ENCODE peak calls at places on chromosomes 5 and 9, in four cellular contexts. F is Right ventricle myocardium inferior, U is endodermal cell, R is GM23248. G is an unnamed sample.
A peak's percentile ranks its signal among the peaks of the same experiment; 100 is the strongest.

GRCh38 chr9:127779136-127779981 is 893 bp upstream of the SH2D3C start:
- DNase-seq in F (no peak), U (peak; percentile 57), R (peak; percentile 35), G (peak; percentile 41)

GRCh38 chr5:180618830-180619562 is 27.7 kb upstream of the SCGB3A1 start:
- DNase-seq in F (no peak), U (peak; percentile 91), R (peak; percentile 64), G (no peak)

GRCh38 chr9:34574632-34575031 is 14.9 kb downstream of the CNTFR start:
- DNase-seq in F (no peak), U (no peak), R (no peak), G (no peak)

GRCh38 chr5:56760723-56761122 is 54.6 kb upstream of the MAP3K1 start:
- DNase-seq in F (no peak), U (no peak), R (no peak), G (no peak)

GRCh38 chr5:142143878-142144277 is 35.3 kb downstream of the NDFIP1 start:
- DNase-seq in F (no peak), U (no peak), R (peak; percentile 72), G (no peak)

GRCh38 chr5:62111428-62111827 is 194.6 kb upstream of the KIF2A start:
- DNase-seq in F (no peak), U (no peak), R (peak; percentile 31), G (no peak)

GRCh38 chr9:97987490-97987889 is 4.3 kb downstream of the ANP32B start:
- DNase-seq in F (no peak), U (no peak), R (no peak), G (no peak)

GRCh38 chr9:31119882-31120481 is 1264.5 kb upstream of the ACO1 start:
- DNase-seq in F (no peak), U (peak; percentile 58), R (peak; percentile 49), G (peak; percentile 21)

GRCh38 chr5:75052461-75053285 is at the start of gene GCNT4:
- DNase-seq in F (peak; percentile 67), U (peak; percentile 81), R (peak; percentile 77), G (peak; percentile 39)

GRCh38 chr9:104091028-104091590 is 3.0 kb upstream of the SMC2 start:
- DNase-seq in F (no peak), U (no peak), R (no peak), G (no peak)

GRCh38 chr5:9063615-9064245 is 482.1 kb downstream of the SEMA5A start:
- DNase-seq in F (no peak), U (no peak), R (peak; percentile 71), G (no peak)

GRCh38 chr5:30804739-30805313 is 388.7 kb upstream of the CDH6 start:
- DNase-seq in F (peak; percentile 53), U (peak; percentile 43), R (peak; percentile 10), G (no peak)

GRCh38 chr9:9612270-9612669 is 1000.5 kb downstream of the PTPRD start:
- DNase-seq in F (no peak), U (no peak), R (no peak), G (no peak)

GRCh38 chr9:135976944-135977343 is 15.8 kb upstream of the UBAC1 start:
- DNase-seq in F (no peak), U (no peak), R (no peak), G (no peak)

GRCh38 chr5:178642351-178642909 is 15.6 kb upstream of the CLK4 start:
- DNase-seq in F (no peak), U (no peak), R (peak; percentile 88), G (no peak)

GRCh38 chr9:134343637-134344036 is 17.4 kb downstream of the RXRA start:
- DNase-seq in F (peak; percentile 87), U (no peak), R (no peak), G (no peak)

GRCh38 chr5:127343313-127343712 is 52.7 kb downstream of the MEGF10 start:
- DNase-seq in F (no peak), U (no peak), R (no peak), G (no peak)

GRCh38 chr5:59317023-59317771 is 576.3 kb downstream of the PDE4D start:
- DNase-seq in F (no peak), U (no peak), R (peak; percentile 10), G (no peak)

GRCh38 chr5:59330680-59331079 is 562.8 kb downstream of the PDE4D start:
- DNase-seq in F (no peak), U (no peak), R (no peak), G (no peak)

GRCh38 chr9:110526426-110526825 is 53.1 kb downstream of the SVEP1 start:
- DNase-seq in F (no peak), U (no peak), R (peak; percentile 81), G (no peak)

GRCh38 chr5:16013334-16014065 is 166.1 kb downstream of the MARCHF11 start:
- DNase-seq in F (no peak), U (no peak), R (peak; percentile 6), G (no peak)

G was measured in effector memory CD8-positive, alpha-beta T cell.